ENCODE peak calls at places on chromosomes 5 and 9, in six cellular contexts. O is stimulated activated CD4-positive, alpha-beta T cell treated with anti-CD3 and anti-CD28 coated beads, Interleukin-15, amount 100 ng/mL, for 24 hours; J is hepatocyte; Z is NCI-H1105; B is mesendoderm; V is GM12865. P is an unnamed sample.

GRCh38 chr5:176788091-176788490 is 22.3 kb upstream of the UNC5A start:
- DNase-seq in B (peak; percentile 50), Z (no peak), J (no peak), O (no peak), V (no peak), P (no peak)

GRCh38 chr5:138955013-138955660 is 80.0 kb upstream of the LRRTM2 start:
- DNase-seq in Z (no peak), B (no peak), V (no peak), J (no peak), O (no peak), P (no peak)

GRCh38 chr5:151288180-151288579 is 15.4 kb downstream of the SLC36A3 start:
- DNase-seq in Z (no peak), O (no peak), V (peak; percentile 24), J (peak; percentile 64), B (peak; percentile 62), P (peak; percentile 35)

GRCh38 chr9:136532799-136533774 is 12.8 kb downstream of the NOTCH1 start:
- DNase-seq in O (peak; percentile 86), V (peak; percentile 57), B (no peak), J (no peak), Z (no peak), P (no peak)

GRCh38 chr9:114452219-114453169 is 52.8 kb downstream of the WHRN start:
- DNase-seq in O (peak; percentile 47), J (no peak), B (no peak), V (no peak), Z (peak; percentile 84), P (no peak)

GRCh38 chr9:109355564-109356297 is 34.9 kb upstream of the EPB41L4B start:
- DNase-seq in B (no peak), O (no peak), V (no peak), Z (no peak), J (no peak), P (no peak)

GRCh38 chr9:90770339-90770738 is 31.3 kb upstream of the SYK start:
- DNase-seq in B (no peak), O (no peak), J (no peak), V (peak; percentile 41), Z (no peak), P (no peak)

GRCh38 chr9:87516222-87516930 is 18.7 kb downstream of the DAPK1 start:
- DNase-seq in Z (no peak), O (no peak), B (peak; percentile 76), V (no peak), J (peak; percentile 74), P (peak; percentile 85)

GRCh38 chr5:36198281-36198680 is 43.4 kb downstream of the NADK2 start:
- DNase-seq in B (no peak), V (no peak), J (no peak), O (no peak), Z (no peak), P (no peak)

GRCh38 chr9:33350310-33350709 is 52.1 kb downstream of the AQP7 start:
- DNase-seq in O (no peak), J (peak; percentile 28), Z (no peak), B (peak; percentile 5), V (no peak), P (peak; percentile 41)

GRCh38 chr9:81609782-81610738 is 79.3 kb downstream of the TLE1 start:
- DNase-seq in O (no peak), Z (no peak), V (peak; percentile 57), B (peak; percentile 54), J (no peak), P (peak; percentile 52)

GRCh38 chr5:169164481-169164925 is 136.4 kb downstream of the SLIT3 start:
- DNase-seq in Z (no peak), V (no peak), J (no peak), O (no peak), B (peak; percentile 95), P (peak; percentile 94)

GRCh38 chr9:94819161-94819677 is 92.7 kb downstream of the AOPEP start:
- DNase-seq in J (peak; percentile 44), Z (no peak), V (no peak), O (no peak), B (no peak), P (no peak)

GRCh38 chr5:135310328-135310989 is 88.6 kb downstream of the MACROH2A1 start:
- DNase-seq in J (peak; percentile 2), Z (no peak), V (no peak), B (no peak), O (no peak), P (peak; percentile 34)

GRCh38 chr5:147565524-147565923 is 55.7 kb upstream of the DPYSL3 start:
- DNase-seq in B (peak; percentile 11), O (no peak), J (peak; percentile 18), Z (no peak), V (no peak), P (peak; percentile 94)

GRCh38 chr5:132754947-132755346 is 7.7 kb downstream of the CCNI2 start:
- DNase-seq in B (peak; percentile 60), V (no peak), J (no peak), O (no peak), Z (no peak), P (peak; percentile 27)

GRCh38 chr9:114666441-114666840 is 8.8 kb upstream of the TEX53 start:
- DNase-seq in B (no peak), Z (no peak), J (no peak), V (no peak), O (no peak), P (no peak)

GRCh38 chr5:180130291-180130869 is 58.8 kb upstream of the RNF130 start:
- DNase-seq in O (no peak), J (peak; percentile 2), B (no peak), V (no peak), Z (no peak), P (no peak)

GRCh38 chr9:114908796-114909448 is 21.5 kb downstream of the TNFSF8 start:
- DNase-seq in B (peak; percentile 60), O (peak; percentile 47), Z (no peak), V (no peak), J (no peak), P (peak; percentile 63)

GRCh38 chr9:133475292-133475941 is 3.5 kb downstream of the SLC2A6 start:
- DNase-seq in J (no peak), Z (no peak), O (no peak), V (no peak), B (no peak), P (no peak)

GRCh38 chr5:14452685-14453084 is 128.9 kb upstream of the OTULINL start:
- DNase-seq in J (no peak), Z (no peak), O (no peak), V (no peak), B (no peak), P (no peak)

GRCh38 chr5:35789732-35790461 is 66.8 kb upstream of the IL7R start:
- DNase-seq in V (no peak), B (no peak), O (no peak), J (no peak), Z (no peak), P (no peak)

GRCh38 chr9:76227165-76227564 is 167.1 kb downstream of the RFK start:
- DNase-seq in J (no peak), O (no peak), V (no peak), B (no peak), Z (no peak), P (no peak)

GRCh38 chr9:99426443-99426842 is 204.4 kb downstream of the SEC61B start:
- DNase-seq in Z (no peak), V (no peak), B (peak; percentile 23), O (no peak), J (no peak), P (no peak)